ENCODE peak calls at places on chromosome 15, in five cellular contexts. One of them, this sample, is unnamed.

GRCh38 chr15:81311834-81312459 is 12.0 kb downstream of the STARD5 start:
- DNase-seq in GM12864: no peak
- DNase-seq in epithelial cell of proximal tubule: no peak
- DNase-seq in A673: no peak
- DNase-seq in Panc1: no peak
- DNase-seq in this sample: no peak

GRCh38 chr15:96262097-96262496 is 68.4 kb upstream of the NR2F2 start:
- DNase-seq in Panc1: no peak
- DNase-seq in GM12864: no peak
- DNase-seq in epithelial cell of proximal tubule: no peak
- DNase-seq in A673: no peak
- DNase-seq in this sample: no peak

GRCh38 chr15:92178908-92179307 is 214.8 kb upstream of the ST8SIA2 start:
- DNase-seq in Panc1: no peak
- DNase-seq in A673: no peak
- DNase-seq in epithelial cell of proximal tubule: no peak
- DNase-seq in GM12864: no peak
- DNase-seq in this sample: no peak

GRCh38 chr15:35252351-35252865 is 167.3 kb upstream of the NANOGP8 start:
- DNase-seq in Panc1: no peak
- DNase-seq in GM12864: no peak
- DNase-seq in epithelial cell of proximal tubule: no peak
- DNase-seq in A673: no peak
- DNase-seq in this sample: no peak

GRCh38 chr15:38320181-38320580 is 67.5 kb downstream of the SPRED1 start:
- DNase-seq in GM12864: no peak
- DNase-seq in Panc1: no peak
- DNase-seq in A673: no peak
- DNase-seq in epithelial cell of proximal tubule: no peak
- DNase-seq in this sample: no peak

GRCh38 chr15:70584441-70584837 is 178.9 kb downstream of the UACA start:
- DNase-seq in A673: no peak
- DNase-seq in GM12864: no peak
- DNase-seq in Panc1: no peak
- DNase-seq in epithelial cell of proximal tubule: no peak
- DNase-seq in this sample: no peak

GRCh38 chr15:94383041-94383440 is 151.7 kb downstream of the MCTP2 start:
- DNase-seq in epithelial cell of proximal tubule: no peak
- DNase-seq in A673: no peak
- DNase-seq in GM12864: no peak
- DNase-seq in Panc1: no peak
- DNase-seq in this sample: no peak

GRCh38 chr15:29812384-29812694 is 9.9 kb downstream of the TJP1 start:
- DNase-seq in A673: no peak
- DNase-seq in GM12864: no peak
- DNase-seq in epithelial cell of proximal tubule: no peak
- DNase-seq in Panc1: no peak
- DNase-seq in this sample: no peak

GRCh38 chr15:45021331-45021730 is 1.7 kb upstream of the SORD start:
- DNase-seq in GM12864: no peak
- DNase-seq in epithelial cell of proximal tubule: no peak
- DNase-seq in Panc1: no peak
- DNase-seq in A673: no peak
- DNase-seq in this sample: no peak

GRCh38 chr15:41695750-41696436 is 35.7 kb downstream of the MGA start:
- DNase-seq in A673: peak; percentile 84
- DNase-seq in epithelial cell of proximal tubule: no peak
- DNase-seq in Panc1: no peak
- DNase-seq in GM12864: peak; percentile 55
- DNase-seq in this sample: peak; percentile 16

GRCh38 chr15:69751575-69751974 is 299.0 kb downstream of the RPLP1 start:
- DNase-seq in A673: no peak
- DNase-seq in epithelial cell of proximal tubule: no peak
- DNase-seq in Panc1: no peak
- DNase-seq in GM12864: no peak
- DNase-seq in this sample: no peak

GRCh38 chr15:72342385-72342784 is 22.4 kb upstream of the CELF6 start:
- DNase-seq in epithelial cell of proximal tubule: no peak
- DNase-seq in Panc1: no peak
- DNase-seq in GM12864: no peak
- DNase-seq in A673: peak; percentile 40
- DNase-seq in this sample: no peak

GRCh38 chr15:100602822-100603393 is 519 bp downstream of the ASB7 start:
- DNase-seq in GM12864: no peak
- DNase-seq in epithelial cell of proximal tubule: no peak
- DNase-seq in A673: peak; percentile 2
- DNase-seq in Panc1: no peak
- DNase-seq in this sample: no peak

GRCh38 chr15:39285663-39286062 is 295.2 kb upstream of the THBS1 start:
- DNase-seq in epithelial cell of proximal tubule: no peak
- DNase-seq in A673: no peak
- DNase-seq in GM12864: no peak
- DNase-seq in Panc1: no peak
- DNase-seq in this sample: no peak

GRCh38 chr15:51134416-51135199 is 39.9 kb upstream of the TNFAIP8L3 start:
- DNase-seq in Panc1: no peak
- DNase-seq in A673: no peak
- DNase-seq in epithelial cell of proximal tubule: peak; percentile 19
- DNase-seq in GM12864: no peak
- DNase-seq in this sample: no peak

GRCh38 chr15:63277893-63278505 is 594 bp downstream of the APH1B start:
- DNase-seq in GM12864: no peak
- DNase-seq in A673: no peak
- DNase-seq in epithelial cell of proximal tubule: no peak
- DNase-seq in Panc1: no peak
- DNase-seq in this sample: no peak

GRCh38 chr15:81611679-81612078 is 237.7 kb upstream of the TMC3 start:
- DNase-seq in epithelial cell of proximal tubule: no peak
- DNase-seq in A673: no peak
- DNase-seq in Panc1: no peak
- DNase-seq in GM12864: no peak
- DNase-seq in this sample: no peak

GRCh38 chr15:85581495-85581894 is 201.1 kb downstream of the AKAP13 start:
- DNase-seq in GM12864: no peak
- DNase-seq in epithelial cell of proximal tubule: no peak
- DNase-seq in A673: no peak
- DNase-seq in Panc1: no peak
- DNase-seq in this sample: no peak

GRCh38 chr15:73983211-73983727 is 8.8 kb downstream of the STOML1 start:
- DNase-seq in epithelial cell of proximal tubule: peak; percentile 42
- DNase-seq in Panc1: no peak
- DNase-seq in A673: peak; percentile 49
- DNase-seq in GM12864: no peak
- DNase-seq in this sample: peak; percentile 36

GRCh38 chr15:95369202-95369601 is 961.3 kb upstream of the NR2F2 start:
- DNase-seq in Panc1: no peak
- DNase-seq in A673: peak; percentile 21
- DNase-seq in GM12864: no peak
- DNase-seq in epithelial cell of proximal tubule: no peak
- DNase-seq in this sample: no peak

GRCh38 chr15:75238150-75238549 is 20.0 kb upstream of the GOLGA6C start:
- DNase-seq in epithelial cell of proximal tubule: no peak
- DNase-seq in A673: no peak
- DNase-seq in Panc1: no peak
- DNase-seq in GM12864: no peak
- DNase-seq in this sample: no peak

GRCh38 chr15:49282366-49282765 is 112.3 kb downstream of the GALK2 start:
- DNase-seq in GM12864: no peak
- DNase-seq in A673: no peak
- DNase-seq in Panc1: no peak
- DNase-seq in epithelial cell of proximal tubule: no peak
- DNase-seq in this sample: peak; percentile 79

GRCh38 chr15:57557267-57557666 is 34.4 kb upstream of the MYZAP start:
- DNase-seq in A673: no peak
- DNase-seq in Panc1: no peak
- DNase-seq in GM12864: no peak
- DNase-seq in epithelial cell of proximal tubule: no peak
- DNase-seq in this sample: no peak

GRCh38 chr15:57554821-57555185 is 36.9 kb upstream of the MYZAP start:
- DNase-seq in A673: no peak
- DNase-seq in epithelial cell of proximal tubule: no peak
- DNase-seq in GM12864: no peak
- DNase-seq in Panc1: no peak
- DNase-seq in this sample: no peak

GRCh38 chr15:57557810-57558209 is 33.9 kb upstream of the MYZAP start:
- DNase-seq in epithelial cell of proximal tubule: no peak
- DNase-seq in A673: no peak
- DNase-seq in GM12864: no peak
- DNase-seq in Panc1: no peak
- DNase-seq in this sample: no peak

GRCh38 chr15:57555270-57555669 is 36.4 kb upstream of the MYZAP start:
- DNase-seq in GM12864: no peak
- DNase-seq in Panc1: no peak
- DNase-seq in epithelial cell of proximal tubule: no peak
- DNase-seq in A673: no peak
- DNase-seq in this sample: no peak

DNA sequence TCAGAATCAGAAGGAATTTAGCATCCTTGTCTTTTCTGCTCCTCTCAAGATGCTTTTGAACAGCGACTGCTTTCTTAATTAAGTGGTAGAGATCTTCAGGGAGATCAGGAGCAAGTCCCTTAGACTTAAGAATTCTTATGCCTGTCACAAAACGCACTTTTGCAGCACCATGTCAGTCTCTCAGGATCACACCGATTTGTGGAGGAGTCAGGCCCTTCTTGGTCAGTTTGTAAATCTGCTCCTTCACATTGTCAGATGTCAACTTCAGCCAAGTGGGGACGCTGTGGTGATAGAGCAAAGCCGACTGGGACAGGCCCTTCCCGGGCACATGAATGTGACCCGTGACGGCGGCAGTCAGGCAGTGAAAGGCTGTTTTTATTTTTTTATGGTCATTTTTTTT is 35.7 kb upstream of the MYZAP start:
- DNase-seq in A673: no peak
- DNase-seq in Panc1: no peak
- DNase-seq in GM12864: no peak
- DNase-seq in epithelial cell of proximal tubule: no peak
- DNase-seq in this sample: no peak
- TF ChIP-seq CTCF in A673: no peak
- TF ChIP-seq CTCF in Panc1: no peak
- TF ChIP-seq CTCF in GM12864: no peak
- TF ChIP-seq CTCF in epithelial cell of proximal tubule: no peak
- TF ChIP-seq CTCF in this sample: no peak

GRCh38 chr15:25137013-25137412 is 182.2 kb downstream of the SNRPN start:
- DNase-seq in A673: no peak
- DNase-seq in GM12864: no peak
- DNase-seq in Panc1: no peak
- DNase-seq in epithelial cell of proximal tubule: no peak
- DNase-seq in this sample: no peak

GRCh38 chr15:25133804-25134203 is 179.0 kb downstream of the SNRPN start:
- DNase-seq in Panc1: no peak
- DNase-seq in A673: no peak
- DNase-seq in GM12864: no peak
- DNase-seq in epithelial cell of proximal tubule: no peak
- DNase-seq in this sample: no peak

GRCh38 chr15:25136119-25136518 is 181.3 kb downstream of the SNRPN start:
- DNase-seq in GM12864: no peak
- DNase-seq in Panc1: no peak
- DNase-seq in A673: peak; percentile 12
- DNase-seq in epithelial cell of proximal tubule: no peak
- DNase-seq in this sample: no peak

GRCh38 chr15:25134546-25134945 is 179.8 kb downstream of the SNRPN start:
- DNase-seq in GM12864: no peak
- DNase-seq in epithelial cell of proximal tubule: no peak
- DNase-seq in A673: no peak
- DNase-seq in Panc1: no peak
- DNase-seq in this sample: peak; percentile 2
- TF ChIP-seq CTCF in GM12864: no peak
- TF ChIP-seq CTCF in epithelial cell of proximal tubule: peak; percentile 33
- TF ChIP-seq CTCF in A673: no peak
- TF ChIP-seq CTCF in Panc1: peak; percentile 28
- TF ChIP-seq CTCF in this sample: peak; percentile 30

GRCh38 chr15:83993591-83993990 is 242.0 kb upstream of the GOLGA6L4 start:
- DNase-seq in epithelial cell of proximal tubule: no peak
- DNase-seq in A673: no peak
- DNase-seq in Panc1: no peak
- DNase-seq in GM12864: peak; percentile 21
- DNase-seq in this sample: no peak
- TF ChIP-seq CTCF in epithelial cell of proximal tubule: peak; percentile 16
- TF ChIP-seq CTCF in A673: no peak
- TF ChIP-seq CTCF in Panc1: no peak
- TF ChIP-seq CTCF in GM12864: peak; percentile 40
- TF ChIP-seq CTCF in this sample: peak; percentile 26

GRCh38 chr15:65558336-65558735 is 28.1 kb downstream of the HACD3 start:
- DNase-seq in Panc1: no peak
- DNase-seq in epithelial cell of proximal tubule: no peak
- DNase-seq in A673: no peak
- DNase-seq in GM12864: no peak
- DNase-seq in this sample: peak; percentile 39
- TF ChIP-seq CTCF in Panc1: no peak
- TF ChIP-seq CTCF in epithelial cell of proximal tubule: no peak
- TF ChIP-seq CTCF in A673: no peak
- TF ChIP-seq CTCF in GM12864: no peak
- TF ChIP-seq CTCF in this sample: no peak

DNA sequence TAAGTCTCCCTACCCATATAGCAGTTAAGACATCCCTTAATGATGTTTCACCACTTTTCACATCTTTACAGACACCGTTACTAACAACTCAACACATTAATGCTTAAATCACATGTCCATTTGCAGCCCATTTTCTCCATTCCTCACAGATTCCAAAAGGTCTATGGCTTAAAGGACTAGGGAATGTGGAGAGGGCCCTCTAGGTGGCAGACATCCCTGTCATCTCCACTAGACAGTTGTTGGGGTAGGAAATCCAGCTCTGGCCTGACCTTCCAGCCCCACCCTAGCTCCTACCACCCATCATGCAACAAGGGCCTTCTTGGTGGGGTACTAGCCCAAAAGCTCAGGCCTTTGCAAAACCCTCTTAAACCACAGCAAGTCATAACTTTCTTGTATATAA is 25.2 kb downstream of the CPEB1 start:
- DNase-seq in A673: peak; percentile 4
- DNase-seq in GM12864: no peak
- DNase-seq in Panc1: no peak
- DNase-seq in epithelial cell of proximal tubule: no peak
- DNase-seq in this sample: no peak
- TF ChIP-seq CTCF in A673: peak; percentile 21
- TF ChIP-seq CTCF in GM12864: no peak
- TF ChIP-seq CTCF in Panc1: peak; percentile 53
- TF ChIP-seq CTCF in epithelial cell of proximal tubule: peak; percentile 42
- TF ChIP-seq CTCF in this sample: no peak

DNA sequence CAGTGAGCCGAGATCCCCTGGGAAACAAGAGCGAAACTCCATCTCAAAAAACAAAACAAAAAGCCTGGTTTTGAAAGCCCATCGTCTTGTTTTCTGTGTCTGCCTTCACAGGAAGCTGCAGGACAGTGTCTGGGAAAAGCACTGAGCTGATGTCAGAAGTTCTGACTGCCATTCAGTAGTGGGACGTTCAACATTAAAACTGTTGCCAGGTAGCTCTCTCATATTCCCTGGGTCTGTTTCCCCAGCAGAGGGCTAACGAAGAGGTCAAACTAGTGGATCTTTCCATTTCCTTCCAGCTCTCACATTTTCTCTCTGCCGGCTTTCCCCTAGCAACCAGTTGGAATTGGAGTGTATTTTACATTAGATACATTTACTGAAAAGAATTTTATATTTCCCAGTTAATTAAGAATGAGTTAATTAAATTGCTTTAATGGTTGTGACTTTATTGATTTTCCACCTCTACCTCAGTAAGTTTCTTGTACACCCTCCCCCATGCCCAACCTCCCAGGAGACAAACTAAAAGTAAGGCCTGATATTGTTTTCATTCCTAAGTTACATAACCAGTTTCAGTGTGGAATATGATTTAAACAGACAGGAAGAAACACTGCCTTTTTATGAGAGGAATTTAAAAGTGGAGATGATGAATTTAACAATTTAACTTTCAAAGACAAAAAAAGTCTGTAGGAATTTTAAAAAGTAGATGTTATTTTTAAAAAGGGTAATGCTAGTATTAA is 29.9 kb downstream of the RCN2 start:
- DNase-seq in GM12864: no peak
- DNase-seq in A673: no peak
- DNase-seq in Panc1: no peak
- DNase-seq in epithelial cell of proximal tubule: no peak
- DNase-seq in this sample: no peak
- TF ChIP-seq CTCF in GM12864: no peak
- TF ChIP-seq CTCF in A673: no peak
- TF ChIP-seq CTCF in Panc1: peak; percentile 5
- TF ChIP-seq CTCF in epithelial cell of proximal tubule: no peak
- TF ChIP-seq CTCF in this sample: no peak

This sample was measured in AG04450.